ENCODE peak calls at places on chromosomes 16 and 17, in eight cellular contexts. One of them, this sample, is unnamed.
A peak's percentile ranks its signal among the peaks of the same experiment; 100 is the strongest.

GRCh38 chr17:64994281-64994680 is 62.3 kb downstream of the GNA13 start:
- DNase-seq in DND-41: no peak
- DNase-seq in pancreas: no peak
- DNase-seq in endothelial cell: no peak
- DNase-seq in cardiac muscle cell: no peak
- DNase-seq in bronchial epithelial cell: no peak
- DNase-seq in GM12864: no peak
- DNase-seq in AG04449: no peak
- DNase-seq in this sample: no peak

GRCh38 chr16:995087-995486 is 13.5 kb downstream of the SOX8 start:
- DNase-seq in DND-41: peak; percentile 12
- DNase-seq in pancreas: no peak
- DNase-seq in endothelial cell: no peak
- DNase-seq in cardiac muscle cell: peak; percentile 50
- DNase-seq in bronchial epithelial cell: no peak
- DNase-seq in GM12864: no peak
- DNase-seq in AG04449: no peak
- DNase-seq in this sample: no peak

GRCh38 chr17:9032583-9032982 is 11.3 kb downstream of the NTN1 start:
- DNase-seq in DND-41: no peak
- DNase-seq in pancreas: no peak
- DNase-seq in endothelial cell: no peak
- DNase-seq in cardiac muscle cell: no peak
- DNase-seq in bronchial epithelial cell: no peak
- DNase-seq in GM12864: no peak
- DNase-seq in AG04449: no peak
- DNase-seq in this sample: no peak

GRCh38 chr16:75109732-75110243 is 6.8 kb downstream of the LDHD start:
- DNase-seq in DND-41: peak; percentile 88
- DNase-seq in pancreas: no peak
- DNase-seq in endothelial cell: no peak
- DNase-seq in cardiac muscle cell: no peak
- DNase-seq in bronchial epithelial cell: no peak
- DNase-seq in GM12864: no peak
- DNase-seq in AG04449: no peak
- DNase-seq in this sample: no peak

GRCh38 chr17:58215685-58216084 is 3.4 kb downstream of the MKS1 start:
- DNase-seq in DND-41: peak; percentile 18
- DNase-seq in pancreas: no peak
- DNase-seq in endothelial cell: no peak
- DNase-seq in cardiac muscle cell: no peak
- DNase-seq in bronchial epithelial cell: no peak
- DNase-seq in GM12864: no peak
- DNase-seq in AG04449: no peak
- DNase-seq in this sample: no peak

GRCh38 chr17:55601874-55602364 is 90.7 kb upstream of the SMIM36 start:
- DNase-seq in DND-41: peak; percentile 29
- DNase-seq in pancreas: no peak
- DNase-seq in endothelial cell: peak; percentile 33
- DNase-seq in cardiac muscle cell: peak; percentile 79
- DNase-seq in bronchial epithelial cell: peak; percentile 52
- DNase-seq in GM12864: no peak
- DNase-seq in AG04449: no peak
- DNase-seq in this sample: no peak

GRCh38 chr17:50328360-50328759 is 17.6 kb upstream of the XYLT2 start:
- DNase-seq in DND-41: no peak
- DNase-seq in pancreas: peak; percentile 35
- DNase-seq in endothelial cell: no peak
- DNase-seq in cardiac muscle cell: no peak
- DNase-seq in bronchial epithelial cell: no peak
- DNase-seq in GM12864: no peak
- DNase-seq in AG04449: no peak
- DNase-seq in this sample: no peak

GRCh38 chr17:27529230-27529796 is 73.1 kb downstream of the KSR1 start:
- DNase-seq in DND-41: peak; percentile 67
- DNase-seq in pancreas: no peak
- DNase-seq in endothelial cell: no peak
- DNase-seq in cardiac muscle cell: peak; percentile 71
- DNase-seq in bronchial epithelial cell: peak; percentile 44
- DNase-seq in GM12864: no peak
- DNase-seq in AG04449: no peak
- DNase-seq in this sample: no peak

GRCh38 chr17:10624966-10625365 is 32.1 kb downstream of the MYH3 start:
- DNase-seq in DND-41: no peak
- DNase-seq in pancreas: no peak
- DNase-seq in endothelial cell: no peak
- DNase-seq in cardiac muscle cell: no peak
- DNase-seq in bronchial epithelial cell: no peak
- DNase-seq in GM12864: no peak
- DNase-seq in AG04449: no peak
- DNase-seq in this sample: no peak

GRCh38 chr16:66376577-66377326 is 10.3 kb downstream of the CDH5 start:
- DNase-seq in DND-41: no peak
- DNase-seq in pancreas: no peak
- DNase-seq in endothelial cell: no peak
- DNase-seq in cardiac muscle cell: no peak
- DNase-seq in bronchial epithelial cell: no peak
- DNase-seq in GM12864: no peak
- DNase-seq in AG04449: no peak
- DNase-seq in this sample: no peak

GRCh38 chr17:79159471-79159870 is 84.8 kb downstream of the ENGASE start:
- DNase-seq in DND-41: no peak
- DNase-seq in pancreas: no peak
- DNase-seq in endothelial cell: no peak
- DNase-seq in cardiac muscle cell: no peak
- DNase-seq in bronchial epithelial cell: no peak
- DNase-seq in GM12864: no peak
- DNase-seq in AG04449: no peak
- DNase-seq in this sample: no peak

GRCh38 chr17:4215882-4216411 is 47.8 kb downstream of the ANKFY1 start:
- DNase-seq in DND-41: no peak
- DNase-seq in pancreas: no peak
- DNase-seq in endothelial cell: no peak
- DNase-seq in cardiac muscle cell: no peak
- DNase-seq in bronchial epithelial cell: no peak
- DNase-seq in GM12864: no peak
- DNase-seq in AG04449: no peak
- DNase-seq in this sample: no peak

GRCh38 chr17:28725166-28725659 is 820 bp downstream of the TLCD1 start:
- DNase-seq in DND-41: peak; percentile 43
- DNase-seq in pancreas: no peak
- DNase-seq in endothelial cell: no peak
- DNase-seq in cardiac muscle cell: peak; percentile 63
- DNase-seq in bronchial epithelial cell: peak; percentile 54
- DNase-seq in GM12864: no peak
- DNase-seq in AG04449: no peak
- DNase-seq in this sample: no peak

GRCh38 chr17:79050591-79050990 is 24.0 kb upstream of the ENGASE start:
- DNase-seq in DND-41: no peak
- DNase-seq in pancreas: peak; percentile 34
- DNase-seq in endothelial cell: no peak
- DNase-seq in cardiac muscle cell: no peak
- DNase-seq in bronchial epithelial cell: no peak
- DNase-seq in GM12864: no peak
- DNase-seq in AG04449: no peak
- DNase-seq in this sample: no peak

GRCh38 chr16:57007530-57007929 is 18.2 kb downstream of the NLRC5 start:
- DNase-seq in DND-41: no peak
- DNase-seq in pancreas: no peak
- DNase-seq in endothelial cell: no peak
- DNase-seq in cardiac muscle cell: no peak
- DNase-seq in bronchial epithelial cell: no peak
- DNase-seq in GM12864: no peak
- DNase-seq in AG04449: no peak
- DNase-seq in this sample: no peak

GRCh38 chr16:15057755-15058417 is 2.0 kb upstream of the NTAN1 start:
- DNase-seq in DND-41: no peak
- DNase-seq in pancreas: no peak
- DNase-seq in endothelial cell: no peak
- DNase-seq in cardiac muscle cell: no peak
- DNase-seq in bronchial epithelial cell: no peak
- DNase-seq in GM12864: no peak
- DNase-seq in AG04449: no peak
- DNase-seq in this sample: no peak

GRCh38 chr17:68512967-68513474 is 791 bp downstream of the PRKAR1A start:
- DNase-seq in DND-41: no peak
- DNase-seq in pancreas: no peak
- DNase-seq in endothelial cell: no peak
- DNase-seq in cardiac muscle cell: peak; percentile 67
- DNase-seq in bronchial epithelial cell: peak; percentile 49
- DNase-seq in GM12864: no peak
- DNase-seq in AG04449: no peak
- DNase-seq in this sample: no peak

GRCh38 chr17:79073706-79074088 is 927 bp upstream of the ENGASE start:
- DNase-seq in DND-41: no peak
- DNase-seq in pancreas: peak; percentile 35
- DNase-seq in endothelial cell: no peak
- DNase-seq in cardiac muscle cell: no peak
- DNase-seq in bronchial epithelial cell: no peak
- DNase-seq in GM12864: no peak
- DNase-seq in AG04449: no peak
- DNase-seq in this sample: no peak

GRCh38 chr17:4635823-4636375 is 5.6 kb downstream of the ALOX15 start:
- DNase-seq in DND-41: no peak
- DNase-seq in pancreas: no peak
- DNase-seq in endothelial cell: no peak
- DNase-seq in cardiac muscle cell: no peak
- DNase-seq in bronchial epithelial cell: no peak
- DNase-seq in GM12864: peak; percentile 77
- DNase-seq in AG04449: no peak
- DNase-seq in this sample: no peak

DNA sequence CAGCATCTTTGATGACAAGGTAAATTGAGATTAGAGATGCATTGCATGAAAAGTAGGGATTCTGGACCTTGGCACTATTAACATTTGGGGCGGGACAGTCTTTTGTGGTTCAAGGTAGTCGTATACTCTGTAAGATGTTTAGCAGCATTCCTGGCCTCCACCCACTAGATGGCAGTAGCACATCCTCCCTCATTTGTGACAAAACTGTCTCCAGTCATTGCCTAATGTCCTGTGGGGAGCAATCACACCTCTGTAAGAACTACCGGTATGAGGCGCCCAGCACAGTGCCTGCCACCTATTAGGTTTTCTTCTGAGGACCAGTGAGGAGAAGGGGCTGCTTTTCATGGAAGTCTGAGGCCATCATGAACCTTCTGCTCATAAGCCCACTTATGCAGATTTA is 180.8 kb downstream of the RBFOX1 start:
- DNase-seq in DND-41: peak; percentile 26
- DNase-seq in pancreas: no peak
- DNase-seq in endothelial cell: no peak
- DNase-seq in cardiac muscle cell: no peak
- DNase-seq in bronchial epithelial cell: no peak
- DNase-seq in GM12864: no peak
- DNase-seq in AG04449: no peak
- DNase-seq in this sample: no peak
- TF ChIP-seq CTCF in DND-41: peak; percentile 68
- TF ChIP-seq CTCF in pancreas: no peak
- TF ChIP-seq CTCF in endothelial cell: peak; percentile 27
- TF ChIP-seq CTCF in cardiac muscle cell: no peak
- TF ChIP-seq CTCF in bronchial epithelial cell: no peak
- TF ChIP-seq CTCF in GM12864: peak; percentile 21
- TF ChIP-seq CTCF in AG04449: no peak
- TF ChIP-seq CTCF in this sample: no peak

DNA sequence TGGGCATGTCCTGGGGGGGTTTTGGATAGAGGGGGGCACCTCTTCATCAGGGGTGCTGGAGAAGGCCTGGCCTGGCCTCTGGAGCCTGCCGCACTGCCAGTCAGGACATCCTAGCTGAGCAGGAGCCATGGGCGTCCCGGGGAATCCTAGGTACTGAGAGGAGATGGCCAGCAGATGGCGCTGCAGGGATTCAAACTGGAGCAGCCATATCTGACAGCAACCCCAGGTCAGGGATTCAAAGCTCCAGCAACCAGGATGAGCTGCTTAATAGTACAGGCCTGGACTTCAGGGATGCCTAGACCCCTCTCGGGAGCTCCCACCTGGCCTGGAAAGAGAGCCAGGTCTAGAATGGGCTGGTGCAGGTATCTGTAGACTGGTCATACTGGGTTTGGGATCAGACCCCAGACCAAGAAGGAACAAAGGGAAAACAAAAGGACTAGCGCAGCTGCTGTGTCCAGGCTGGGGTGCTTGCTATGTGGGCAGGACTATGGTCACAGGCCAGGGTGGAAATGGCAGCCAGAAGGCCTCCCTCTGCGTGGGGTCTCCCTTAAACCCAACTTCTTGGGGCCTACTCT is 306.9 kb upstream of the RBFOX1 start:
- DNase-seq in DND-41: peak; percentile 65
- DNase-seq in pancreas: peak; percentile 85
- DNase-seq in endothelial cell: peak; percentile 57
- DNase-seq in cardiac muscle cell: no peak
- DNase-seq in bronchial epithelial cell: peak; percentile 12
- DNase-seq in GM12864: no peak
- DNase-seq in AG04449: no peak
- DNase-seq in this sample: no peak
- TF ChIP-seq CTCF in DND-41: peak; percentile 82
- TF ChIP-seq CTCF in pancreas: peak; percentile 61
- TF ChIP-seq CTCF in endothelial cell: peak; percentile 51
- TF ChIP-seq CTCF in cardiac muscle cell: no peak
- TF ChIP-seq CTCF in bronchial epithelial cell: peak; percentile 38
- TF ChIP-seq CTCF in GM12864: peak; percentile 37
- TF ChIP-seq CTCF in AG04449: no peak
- TF ChIP-seq CTCF in this sample: no peak

DNA sequence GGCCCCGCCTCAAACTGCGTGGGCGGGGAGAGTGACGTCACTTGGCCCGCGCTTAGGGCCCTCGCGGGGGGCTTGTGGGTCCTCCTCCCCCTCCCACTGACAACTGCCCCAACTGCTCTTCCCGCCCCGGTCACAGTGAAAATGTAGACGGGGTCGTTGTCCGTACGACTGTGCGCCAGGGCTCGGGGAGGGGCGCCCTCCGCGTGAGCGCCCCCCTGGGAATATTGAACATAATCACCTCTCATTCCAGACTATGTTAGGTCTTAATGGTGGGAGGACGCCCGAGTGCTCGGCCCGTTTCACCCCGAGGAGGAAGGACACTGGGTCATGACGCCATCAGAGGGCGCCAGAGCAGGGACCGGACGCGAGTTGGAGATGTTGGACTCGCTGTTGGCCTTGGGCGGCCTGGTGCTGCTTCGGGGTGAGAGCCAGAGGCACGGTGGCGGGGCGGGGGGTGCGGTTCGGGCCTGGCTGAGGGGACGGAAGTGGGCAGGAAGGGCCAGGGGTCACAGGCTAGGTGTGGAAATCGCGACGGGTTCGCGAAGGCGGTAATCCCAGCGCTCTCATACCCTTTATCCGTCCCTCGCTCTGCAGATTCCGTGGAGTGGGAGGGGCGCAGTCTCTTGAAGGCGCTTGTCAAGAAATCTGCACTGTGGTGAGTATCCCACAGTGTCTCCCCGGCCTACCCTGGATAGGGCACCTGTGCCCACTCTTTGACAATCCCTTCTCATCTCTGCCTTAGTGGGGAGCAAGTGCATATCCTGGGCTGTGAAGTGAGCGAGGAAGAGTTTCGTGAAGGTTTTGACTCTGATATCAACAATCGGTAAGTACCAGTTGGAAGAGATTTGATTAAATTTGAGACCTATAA is at the start of gene ELP5:
- DNase-seq in DND-41: peak; percentile 88
- DNase-seq in pancreas: peak; percentile 94
- DNase-seq in endothelial cell: peak; percentile 99
- DNase-seq in cardiac muscle cell: peak; percentile 97
- DNase-seq in bronchial epithelial cell: peak; percentile 84
- DNase-seq in GM12864: peak; percentile 80
- DNase-seq in AG04449: peak; percentile 60
- DNase-seq in this sample: peak; percentile 84
- TF ChIP-seq CTCF in DND-41: peak; percentile 63
- TF ChIP-seq CTCF in pancreas: no peak
- TF ChIP-seq CTCF in endothelial cell: no peak
- TF ChIP-seq CTCF in cardiac muscle cell: peak; percentile 10
- TF ChIP-seq CTCF in bronchial epithelial cell: peak; percentile 38
- TF ChIP-seq CTCF in GM12864: peak; percentile 24
- TF ChIP-seq CTCF in AG04449: peak; percentile 24
- TF ChIP-seq CTCF in this sample: peak; percentile 19

GRCh38 chr17:44005865-44006580 is 1.6 kb downstream of the NAGS start:
- DNase-seq in DND-41: no peak
- DNase-seq in pancreas: peak; percentile 78
- DNase-seq in endothelial cell: peak; percentile 65
- DNase-seq in cardiac muscle cell: peak; percentile 16
- DNase-seq in bronchial epithelial cell: peak; percentile 54
- DNase-seq in GM12864: no peak
- DNase-seq in AG04449: no peak
- DNase-seq in this sample: no peak
- TF ChIP-seq CTCF in DND-41: no peak
- TF ChIP-seq CTCF in pancreas: no peak
- TF ChIP-seq CTCF in endothelial cell: no peak
- TF ChIP-seq CTCF in cardiac muscle cell: peak; percentile 15
- TF ChIP-seq CTCF in bronchial epithelial cell: peak; percentile 59
- TF ChIP-seq CTCF in GM12864: peak; percentile 21
- TF ChIP-seq CTCF in AG04449: peak; percentile 37
- TF ChIP-seq CTCF in this sample: peak; percentile 17

This sample was measured in AG09319.